ENCODE peak calls at places on chromosomes 3 and 15, in nine cellular contexts. One of them, this sample, is unnamed.

GRCh38 chr15:43977072-43977884 is 150.5 kb downstream of the WDR76 start:
- DNase-seq in GM23338: peak; percentile 81
- DNase-seq in CD4-positive, alpha-beta memory T cell: peak; percentile 31
- DNase-seq in right lobe of liver: no peak
- DNase-seq in globus pallidus: no peak
- DNase-seq in HS-27A: no peak
- DNase-seq in IMR-90: no peak
- DNase-seq in left ventricle myocardium superior: no peak
- DNase-seq in AG09309: no peak
- DNase-seq in this sample: peak; percentile 89

GRCh38 chr3:101849714-101850326 is 506 bp downstream of the NFKBIZ start:
- DNase-seq in GM23338: peak; percentile 49
- DNase-seq in CD4-positive, alpha-beta memory T cell: peak; percentile 54
- DNase-seq in right lobe of liver: peak; percentile 76
- DNase-seq in globus pallidus: no peak
- DNase-seq in HS-27A: no peak
- DNase-seq in IMR-90: no peak
- DNase-seq in left ventricle myocardium superior: peak; percentile 76
- DNase-seq in AG09309: no peak
- DNase-seq in this sample: peak; percentile 59

GRCh38 chr15:99992611-99993231 is 259.5 kb upstream of the LYSMD4 start:
- DNase-seq in GM23338: no peak
- DNase-seq in CD4-positive, alpha-beta memory T cell: no peak
- DNase-seq in right lobe of liver: no peak
- DNase-seq in globus pallidus: no peak
- DNase-seq in HS-27A: no peak
- DNase-seq in IMR-90: no peak
- DNase-seq in left ventricle myocardium superior: no peak
- DNase-seq in AG09309: no peak
- DNase-seq in this sample: no peak

GRCh38 chr15:65069179-65069578 is 1.4 kb upstream of the RASL12 start:
- DNase-seq in GM23338: no peak
- DNase-seq in CD4-positive, alpha-beta memory T cell: no peak
- DNase-seq in right lobe of liver: no peak
- DNase-seq in globus pallidus: no peak
- DNase-seq in HS-27A: no peak
- DNase-seq in IMR-90: peak; percentile 99
- DNase-seq in left ventricle myocardium superior: peak; percentile 61
- DNase-seq in AG09309: peak; percentile 80
- DNase-seq in this sample: no peak

GRCh38 chr3:150147776-150148175 is 177.1 kb upstream of the PFN2 start:
- DNase-seq in GM23338: no peak
- DNase-seq in CD4-positive, alpha-beta memory T cell: no peak
- DNase-seq in right lobe of liver: no peak
- DNase-seq in globus pallidus: no peak
- DNase-seq in HS-27A: peak; percentile 38
- DNase-seq in IMR-90: peak; percentile 89
- DNase-seq in left ventricle myocardium superior: no peak
- DNase-seq in AG09309: no peak
- DNase-seq in this sample: no peak

GRCh38 chr3:197750863-197751737 is 1.4 kb downstream of the FYTTD1 start:
- DNase-seq in GM23338: no peak
- DNase-seq in CD4-positive, alpha-beta memory T cell: peak; percentile 27
- DNase-seq in right lobe of liver: peak; percentile 61
- DNase-seq in globus pallidus: peak; percentile 27
- DNase-seq in HS-27A: no peak
- DNase-seq in IMR-90: peak; percentile 43
- DNase-seq in left ventricle myocardium superior: peak; percentile 76
- DNase-seq in AG09309: no peak
- DNase-seq in this sample: peak; percentile 58

GRCh38 chr15:76904461-76905012 is 603 bp downstream of the SCAPER start:
- DNase-seq in GM23338: peak; percentile 76
- DNase-seq in CD4-positive, alpha-beta memory T cell: no peak
- DNase-seq in right lobe of liver: no peak
- DNase-seq in globus pallidus: peak; percentile 29
- DNase-seq in HS-27A: no peak
- DNase-seq in IMR-90: peak; percentile 16
- DNase-seq in left ventricle myocardium superior: no peak
- DNase-seq in AG09309: no peak
- DNase-seq in this sample: no peak

GRCh38 chr3:166527325-166527724 is 690.1 kb upstream of the BCHE start:
- DNase-seq in GM23338: no peak
- DNase-seq in CD4-positive, alpha-beta memory T cell: no peak
- DNase-seq in right lobe of liver: no peak
- DNase-seq in globus pallidus: no peak
- DNase-seq in HS-27A: no peak
- DNase-seq in IMR-90: peak; percentile 3
- DNase-seq in left ventricle myocardium superior: no peak
- DNase-seq in AG09309: no peak
- DNase-seq in this sample: no peak

This sample was measured in MM.1S.